ENCODE peak calls at places on chromosomes 3 and 15, in eight cellular contexts. One of them, this sample, is unnamed.

GRCh38 chr3:161108840-161109239 is 3.7 kb upstream of the B3GALNT1 start:
- DNase-seq in tibial artery: no peak
- DNase-seq in neuronal stem cell: no peak
- DNase-seq in fibroblast of lung: peak
- DNase-seq in fibroblast of pulmonary artery: peak
- DNase-seq in cardiac fibroblast: peak
- DNase-seq in heart left ventricle: no peak
- DNase-seq in cardiac muscle cell: no peak
- DNase-seq in this sample: no peak

GRCh38 chr15:72200395-72201237 is 3.0 kb upstream of the GRAMD2A start:
- DNase-seq in tibial artery: no peak
- DNase-seq in neuronal stem cell: no peak
- DNase-seq in fibroblast of lung: no peak
- DNase-seq in fibroblast of pulmonary artery: no peak
- DNase-seq in cardiac fibroblast: no peak
- DNase-seq in heart left ventricle: no peak
- DNase-seq in cardiac muscle cell: no peak
- DNase-seq in this sample: no peak

GRCh38 chr15:57297163-57297593 is 79.1 kb upstream of the CGNL1 start:
- DNase-seq in tibial artery: no peak
- DNase-seq in neuronal stem cell: no peak
- DNase-seq in fibroblast of lung: no peak
- DNase-seq in fibroblast of pulmonary artery: no peak
- DNase-seq in cardiac fibroblast: no peak
- DNase-seq in heart left ventricle: no peak
- DNase-seq in cardiac muscle cell: no peak
- DNase-seq in this sample: no peak

GRCh38 chr3:141894524-141895176 is 18.2 kb downstream of the ATP1B3 start:
- DNase-seq in tibial artery: no peak
- DNase-seq in neuronal stem cell: no peak
- DNase-seq in fibroblast of lung: peak
- DNase-seq in fibroblast of pulmonary artery: peak
- DNase-seq in cardiac fibroblast: peak
- DNase-seq in heart left ventricle: no peak
- DNase-seq in cardiac muscle cell: peak
- DNase-seq in this sample: peak

GRCh38 chr3:188170461-188171459 is 16.8 kb downstream of the LPP start:
- DNase-seq in tibial artery: no peak
- DNase-seq in neuronal stem cell: no peak
- DNase-seq in fibroblast of lung: no peak
- DNase-seq in fibroblast of pulmonary artery: no peak
- DNase-seq in cardiac fibroblast: no peak
- DNase-seq in heart left ventricle: no peak
- DNase-seq in cardiac muscle cell: no peak
- DNase-seq in this sample: no peak

GRCh38 chr15:42171795-42172194 is 15.4 kb upstream of the PLA2G4F start:
- DNase-seq in tibial artery: no peak
- DNase-seq in neuronal stem cell: no peak
- DNase-seq in fibroblast of lung: no peak
- DNase-seq in fibroblast of pulmonary artery: no peak
- DNase-seq in cardiac fibroblast: no peak
- DNase-seq in heart left ventricle: no peak
- DNase-seq in cardiac muscle cell: no peak
- DNase-seq in this sample: no peak

GRCh38 chr3:121232309-121233225 is 313.2 kb downstream of the POLQ start:
- DNase-seq in tibial artery: no peak
- DNase-seq in neuronal stem cell: no peak
- DNase-seq in fibroblast of lung: no peak
- DNase-seq in fibroblast of pulmonary artery: no peak
- DNase-seq in cardiac fibroblast: no peak
- DNase-seq in heart left ventricle: no peak
- DNase-seq in cardiac muscle cell: no peak
- DNase-seq in this sample: no peak

GRCh38 chr3:30751610-30752299 is 142.7 kb downstream of the GADL1 start:
- DNase-seq in tibial artery: no peak
- DNase-seq in neuronal stem cell: no peak
- DNase-seq in fibroblast of lung: peak
- DNase-seq in fibroblast of pulmonary artery: peak
- DNase-seq in cardiac fibroblast: peak
- DNase-seq in heart left ventricle: peak
- DNase-seq in cardiac muscle cell: peak
- DNase-seq in this sample: no peak

GRCh38 chr3:101625879-101626278 is 51.1 kb downstream of the ZBTB11 start:
- DNase-seq in tibial artery: no peak
- DNase-seq in neuronal stem cell: no peak
- DNase-seq in fibroblast of lung: no peak
- DNase-seq in fibroblast of pulmonary artery: no peak
- DNase-seq in cardiac fibroblast: no peak
- DNase-seq in heart left ventricle: no peak
- DNase-seq in cardiac muscle cell: no peak
- DNase-seq in this sample: no peak

GRCh38 chr15:63124506-63124905 is 2.8 kb downstream of the LACTB start:
- DNase-seq in tibial artery: no peak
- DNase-seq in neuronal stem cell: no peak
- DNase-seq in fibroblast of lung: no peak
- DNase-seq in fibroblast of pulmonary artery: no peak
- DNase-seq in cardiac fibroblast: no peak
- DNase-seq in heart left ventricle: no peak
- DNase-seq in cardiac muscle cell: no peak
- DNase-seq in this sample: no peak

GRCh38 chr3:143763568-143764162 is 84.6 kb downstream of the SLC9A9 start:
- DNase-seq in tibial artery: no peak
- DNase-seq in neuronal stem cell: no peak
- DNase-seq in fibroblast of lung: peak
- DNase-seq in fibroblast of pulmonary artery: peak
- DNase-seq in cardiac fibroblast: peak
- DNase-seq in heart left ventricle: no peak
- DNase-seq in cardiac muscle cell: peak
- DNase-seq in this sample: no peak

GRCh38 chr3:45896956-45897355 is 10.6 kb downstream of the CCR9 start:
- DNase-seq in tibial artery: no peak
- DNase-seq in neuronal stem cell: no peak
- DNase-seq in fibroblast of lung: peak
- DNase-seq in fibroblast of pulmonary artery: peak
- DNase-seq in cardiac fibroblast: no peak
- DNase-seq in heart left ventricle: no peak
- DNase-seq in cardiac muscle cell: peak
- DNase-seq in this sample: peak

GRCh38 chr3:52055537-52056351 is 627 bp downstream of the DUSP7 start:
- DNase-seq in tibial artery: no peak
- DNase-seq in neuronal stem cell: no peak
- DNase-seq in fibroblast of lung: peak
- DNase-seq in fibroblast of pulmonary artery: peak
- DNase-seq in cardiac fibroblast: peak
- DNase-seq in heart left ventricle: no peak
- DNase-seq in cardiac muscle cell: peak
- DNase-seq in this sample: no peak

GRCh38 chr15:76339302-76340197 is 3.0 kb downstream of the ISL2 start:
- DNase-seq in tibial artery: no peak
- DNase-seq in neuronal stem cell: peak
- DNase-seq in fibroblast of lung: no peak
- DNase-seq in fibroblast of pulmonary artery: peak
- DNase-seq in cardiac fibroblast: peak
- DNase-seq in heart left ventricle: no peak
- DNase-seq in cardiac muscle cell: peak
- DNase-seq in this sample: no peak

GRCh38 chr3:149790265-149790664 is 2.1 kb downstream of the ANKUB1 start:
- DNase-seq in tibial artery: no peak
- DNase-seq in neuronal stem cell: no peak
- DNase-seq in fibroblast of lung: peak
- DNase-seq in fibroblast of pulmonary artery: no peak
- DNase-seq in cardiac fibroblast: peak
- DNase-seq in heart left ventricle: no peak
- DNase-seq in cardiac muscle cell: no peak
- DNase-seq in this sample: no peak

GRCh38 chr15:75675579-75676404 is 28.1 kb downstream of the SNX33 start:
- DNase-seq in tibial artery: peak
- DNase-seq in neuronal stem cell: no peak
- DNase-seq in fibroblast of lung: no peak
- DNase-seq in fibroblast of pulmonary artery: no peak
- DNase-seq in cardiac fibroblast: no peak
- DNase-seq in heart left ventricle: no peak
- DNase-seq in cardiac muscle cell: no peak
- DNase-seq in this sample: no peak

GRCh38 chr3:98534168-98534567 is 2.4 kb downstream of the GPR15 start:
- DNase-seq in tibial artery: no peak
- DNase-seq in neuronal stem cell: no peak
- DNase-seq in fibroblast of lung: no peak
- DNase-seq in fibroblast of pulmonary artery: no peak
- DNase-seq in cardiac fibroblast: no peak
- DNase-seq in heart left ventricle: no peak
- DNase-seq in cardiac muscle cell: no peak
- DNase-seq in this sample: no peak
- H3K4me3 ChIP-seq in tibial artery: no peak
- H3K4me3 ChIP-seq in neuronal stem cell: no peak
- H3K4me3 ChIP-seq in fibroblast of lung: no peak
- H3K4me3 ChIP-seq in fibroblast of pulmonary artery: no peak
- H3K4me3 ChIP-seq in cardiac fibroblast: no peak
- H3K4me3 ChIP-seq in heart left ventricle: no peak
- H3K4me3 ChIP-seq in cardiac muscle cell: no peak
- H3K4me3 ChIP-seq in this sample: no peak

DNA sequence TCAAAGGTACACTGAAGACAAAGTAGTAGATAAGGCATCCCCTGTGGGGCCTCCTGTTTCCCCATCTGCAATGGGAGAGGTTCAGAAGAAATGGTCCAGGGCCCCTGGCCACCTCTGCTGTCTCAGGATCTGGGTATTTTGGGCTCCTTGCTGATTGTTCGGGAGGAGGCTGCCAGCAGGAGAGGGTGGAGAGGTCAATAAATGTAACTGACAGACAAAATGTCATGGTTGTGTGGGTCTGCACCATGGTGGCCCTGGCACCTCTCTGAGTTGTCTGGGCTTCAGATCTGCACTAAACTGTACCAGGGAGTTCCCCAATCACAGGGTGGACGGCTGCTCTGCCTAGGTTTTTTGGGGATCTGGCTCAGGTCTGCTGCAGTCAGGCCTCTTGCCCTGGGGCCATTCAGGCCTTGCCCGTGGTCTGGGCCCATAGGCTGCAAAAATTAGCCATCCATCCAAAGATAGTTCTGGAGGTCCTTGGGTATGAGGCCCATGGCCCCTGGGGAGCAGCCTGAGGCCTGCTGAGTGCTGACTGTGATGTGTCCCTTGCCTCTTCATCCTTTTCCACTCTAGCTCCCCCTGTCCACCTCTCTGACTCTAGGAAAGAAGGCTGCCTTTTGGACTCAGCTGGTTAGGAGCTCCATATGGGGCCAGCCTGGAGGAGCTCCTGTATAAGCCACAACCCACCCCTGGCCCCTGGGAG is 7.5 kb downstream of the NBEAL2 start:
- DNase-seq in tibial artery: no peak
- DNase-seq in neuronal stem cell: no peak
- DNase-seq in fibroblast of lung: no peak
- DNase-seq in fibroblast of pulmonary artery: no peak
- DNase-seq in cardiac fibroblast: no peak
- DNase-seq in heart left ventricle: peak
- DNase-seq in cardiac muscle cell: no peak
- DNase-seq in this sample: no peak
- H3K4me3 ChIP-seq in tibial artery: no peak
- H3K4me3 ChIP-seq in neuronal stem cell: no peak
- H3K4me3 ChIP-seq in fibroblast of lung: no peak
- H3K4me3 ChIP-seq in fibroblast of pulmonary artery: no peak
- H3K4me3 ChIP-seq in cardiac fibroblast: no peak
- H3K4me3 ChIP-seq in heart left ventricle: no peak
- H3K4me3 ChIP-seq in cardiac muscle cell: no peak
- H3K4me3 ChIP-seq in this sample: no peak

GRCh38 chr3:55481918-55482495 is 5.1 kb downstream of the WNT5A start:
- DNase-seq in tibial artery: no peak
- DNase-seq in neuronal stem cell: peak
- DNase-seq in fibroblast of lung: peak
- DNase-seq in fibroblast of pulmonary artery: peak
- DNase-seq in cardiac fibroblast: peak
- DNase-seq in heart left ventricle: no peak
- DNase-seq in cardiac muscle cell: peak
- DNase-seq in this sample: no peak

GRCh38 chr3:55484191-55484644 is 2.9 kb downstream of the WNT5A start:
- DNase-seq in tibial artery: no peak
- DNase-seq in neuronal stem cell: peak
- DNase-seq in fibroblast of lung: peak
- DNase-seq in fibroblast of pulmonary artery: no peak
- DNase-seq in cardiac fibroblast: no peak
- DNase-seq in heart left ventricle: no peak
- DNase-seq in cardiac muscle cell: no peak
- DNase-seq in this sample: no peak

GRCh38 chr3:55483196-55484095 is 3.7 kb downstream of the WNT5A start:
- DNase-seq in tibial artery: no peak
- DNase-seq in neuronal stem cell: peak
- DNase-seq in fibroblast of lung: no peak
- DNase-seq in fibroblast of pulmonary artery: no peak
- DNase-seq in cardiac fibroblast: no peak
- DNase-seq in heart left ventricle: no peak
- DNase-seq in cardiac muscle cell: no peak
- DNase-seq in this sample: no peak

GRCh38 chr3:55481067-55481917 is 5.8 kb downstream of the WNT5A start:
- DNase-seq in tibial artery: no peak
- DNase-seq in neuronal stem cell: peak
- DNase-seq in fibroblast of lung: peak
- DNase-seq in fibroblast of pulmonary artery: peak
- DNase-seq in cardiac fibroblast: peak
- DNase-seq in heart left ventricle: no peak
- DNase-seq in cardiac muscle cell: peak
- DNase-seq in this sample: no peak

DNA sequence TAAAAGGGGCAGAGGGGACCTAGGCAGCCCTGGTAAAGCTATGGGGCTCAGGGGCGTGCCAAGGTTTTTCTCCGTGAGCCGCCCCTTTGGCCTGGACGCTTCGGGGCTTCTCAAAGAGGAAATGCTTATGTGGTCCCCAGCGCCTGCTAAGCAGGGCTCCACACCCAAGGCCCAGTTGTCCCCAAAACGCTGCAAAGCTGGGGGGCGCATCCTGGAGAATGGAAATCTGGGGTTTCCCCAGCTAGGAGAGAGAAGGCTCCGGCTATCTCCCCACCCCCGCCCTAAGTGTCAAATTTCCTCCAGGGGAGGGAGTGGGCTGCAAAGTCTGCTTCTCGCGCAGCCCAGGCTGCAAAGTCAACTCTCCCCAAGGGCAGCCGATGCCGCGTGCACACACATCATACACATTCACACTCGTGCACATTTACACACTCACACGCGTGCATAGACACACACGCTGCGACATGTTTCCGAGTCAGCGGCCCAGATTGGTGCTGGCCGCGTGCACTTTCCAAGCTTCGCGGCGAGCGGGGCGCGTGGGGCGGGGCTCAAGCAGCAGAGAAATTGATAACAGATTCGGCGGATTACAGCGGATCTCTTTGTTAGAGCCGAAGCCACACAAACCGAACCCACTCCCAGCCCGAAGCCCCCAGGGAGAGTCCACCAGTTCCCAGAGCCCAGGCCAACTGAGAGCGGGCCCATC is 4.5 kb downstream of the WNT5A start:
- DNase-seq in tibial artery: no peak
- DNase-seq in neuronal stem cell: peak
- DNase-seq in fibroblast of lung: peak
- DNase-seq in fibroblast of pulmonary artery: no peak
- DNase-seq in cardiac fibroblast: no peak
- DNase-seq in heart left ventricle: no peak
- DNase-seq in cardiac muscle cell: no peak
- DNase-seq in this sample: no peak
- H3K4me3 ChIP-seq in tibial artery: no peak
- H3K4me3 ChIP-seq in neuronal stem cell: peak
- H3K4me3 ChIP-seq in fibroblast of lung: peak
- H3K4me3 ChIP-seq in fibroblast of pulmonary artery: peak
- H3K4me3 ChIP-seq in cardiac fibroblast: peak
- H3K4me3 ChIP-seq in heart left ventricle: peak
- H3K4me3 ChIP-seq in cardiac muscle cell: peak
- H3K4me3 ChIP-seq in this sample: peak

GRCh38 chr3:147407495-147408179 is 1.3 kb upstream of the ZIC4 start:
- DNase-seq in tibial artery: no peak
- DNase-seq in neuronal stem cell: no peak
- DNase-seq in fibroblast of lung: no peak
- DNase-seq in fibroblast of pulmonary artery: no peak
- DNase-seq in cardiac fibroblast: no peak
- DNase-seq in heart left ventricle: no peak
- DNase-seq in cardiac muscle cell: no peak
- DNase-seq in this sample: no peak
- H3K4me3 ChIP-seq in tibial artery: no peak
- H3K4me3 ChIP-seq in neuronal stem cell: no peak
- H3K4me3 ChIP-seq in fibroblast of lung: no peak
- H3K4me3 ChIP-seq in fibroblast of pulmonary artery: no peak
- H3K4me3 ChIP-seq in cardiac fibroblast: no peak
- H3K4me3 ChIP-seq in heart left ventricle: no peak
- H3K4me3 ChIP-seq in cardiac muscle cell: no peak
- H3K4me3 ChIP-seq in this sample: no peak

This sample was measured in AG04449.